ENCODE peak calls at places on chromosomes 6 and 20, in nine cellular contexts. G is omental fat pad, X is astrocyte of the spinal cord, F is pancreas, Q is progenitor cell of endocrine pancreas, B is fibroblast of pulmonary artery, Z is Calu3, K is neural progenitor cell, T is endodermal cell. S is an unnamed sample.

GRCh38 chr20:6492396-6493055 is 275.0 kb upstream of the BMP2 start:
- DNase-seq in X (peak), K (no peak), G (no peak), F (no peak), Q (no peak), T (peak), B (peak), Z (peak), S (no peak)

GRCh38 chr20:31665753-31666152 is 28.0 kb downstream of the COX4I2 start:
- DNase-seq in G (no peak), F (no peak), X (no peak), B (no peak), Z (no peak), T (no peak), K (no peak), Q (no peak), S (no peak)

GRCh38 chr20:54137115-54137514 is 36.7 kb downstream of the CYP24A1 start:
- DNase-seq in G (no peak), F (no peak), K (no peak), B (no peak), Q (no peak), X (no peak), Z (no peak), T (no peak), S (peak)

GRCh38 chr20:9025643-9026042 is 43.2 kb upstream of the PLCB4 start:
- DNase-seq in B (peak), F (no peak), Q (no peak), G (no peak), T (no peak), X (peak), K (no peak), Z (no peak), S (peak)

GRCh38 chr6:151071295-151071694 is 168.5 kb upstream of the AKAP12 start:
- DNase-seq in F (no peak), Z (no peak), G (no peak), K (no peak), T (no peak), X (peak), B (peak), Q (no peak), S (peak)

GRCh38 chr6:26064619-26065257 is 22.5 kb upstream of the HFE start:
- DNase-seq in G (no peak), B (peak), X (peak), K (peak), T (peak), Z (peak), Q (no peak), F (no peak), S (peak)

GRCh38 chr20:44017905-44018683 is 103.4 kb downstream of the TOX2 start:
- DNase-seq in Z (peak), G (no peak), B (peak), Q (no peak), F (peak), X (peak), T (no peak), K (no peak), S (peak)

GRCh38 chr20:44541957-44542356 is 20.1 kb upstream of the SERINC3 start:
- DNase-seq in B (peak), X (no peak), K (no peak), F (no peak), Z (no peak), Q (no peak), T (no peak), G (no peak), S (no peak)

GRCh38 chr6:160010067-160010466 is 41.2 kb downstream of the IGF2R start:
- DNase-seq in G (no peak), Z (no peak), T (no peak), Q (no peak), K (no peak), X (peak), B (peak), F (no peak), S (peak)

GRCh38 chr6:32954983-32955802 is 2.3 kb upstream of the HLA-DMA start:
- DNase-seq in X (peak), B (peak), G (no peak), Q (no peak), T (peak), K (peak), Z (peak), F (no peak), S (no peak)

GRCh38 chr6:44221961-44222335 is 1.4 kb upstream of the SLC29A1 start:
- DNase-seq in Q (no peak), X (no peak), B (no peak), Z (no peak), G (no peak), F (no peak), T (no peak), K (no peak), S (no peak)

GRCh38 chr20:46265539-46265938 is 42.8 kb downstream of the CDH22 start:
- DNase-seq in K (no peak), Z (no peak), X (no peak), Q (no peak), T (no peak), F (no peak), B (no peak), G (no peak), S (no peak)

GRCh38 chr6:100670056-100670455 is 205.3 kb upstream of the SIM1 start:
- DNase-seq in Z (no peak), Q (no peak), T (no peak), B (no peak), F (no peak), K (no peak), G (no peak), X (no peak), S (no peak)

GRCh38 chr6:108616973-108617372 is 56.3 kb downstream of the FOXO3 start:
- DNase-seq in G (no peak), F (no peak), B (no peak), Q (no peak), Z (no peak), X (no peak), T (no peak), K (no peak), S (no peak)

GRCh38 chr6:92274588-92274987 is 1144.8 kb downstream of the EPHA7 start:
- DNase-seq in Z (no peak), X (no peak), G (no peak), T (no peak), Q (no peak), B (no peak), K (no peak), F (no peak), S (no peak)
- TF ChIP-seq CTCF in Z (no peak), X (no peak), G (no peak), T (no peak), Q (no peak), B (no peak), K (no peak), F (no peak), S (no peak)

GRCh38 chr6:154768280-154768679 is 35.1 kb downstream of the SCAF8 start:
- DNase-seq in Z (no peak), F (no peak), X (no peak), T (no peak), G (no peak), K (no peak), Q (no peak), B (no peak), S (no peak)
- TF ChIP-seq CTCF in Z (no peak), F (no peak), X (no peak), T (no peak), G (no peak), K (no peak), Q (no peak), B (no peak), S (no peak)

DNA sequence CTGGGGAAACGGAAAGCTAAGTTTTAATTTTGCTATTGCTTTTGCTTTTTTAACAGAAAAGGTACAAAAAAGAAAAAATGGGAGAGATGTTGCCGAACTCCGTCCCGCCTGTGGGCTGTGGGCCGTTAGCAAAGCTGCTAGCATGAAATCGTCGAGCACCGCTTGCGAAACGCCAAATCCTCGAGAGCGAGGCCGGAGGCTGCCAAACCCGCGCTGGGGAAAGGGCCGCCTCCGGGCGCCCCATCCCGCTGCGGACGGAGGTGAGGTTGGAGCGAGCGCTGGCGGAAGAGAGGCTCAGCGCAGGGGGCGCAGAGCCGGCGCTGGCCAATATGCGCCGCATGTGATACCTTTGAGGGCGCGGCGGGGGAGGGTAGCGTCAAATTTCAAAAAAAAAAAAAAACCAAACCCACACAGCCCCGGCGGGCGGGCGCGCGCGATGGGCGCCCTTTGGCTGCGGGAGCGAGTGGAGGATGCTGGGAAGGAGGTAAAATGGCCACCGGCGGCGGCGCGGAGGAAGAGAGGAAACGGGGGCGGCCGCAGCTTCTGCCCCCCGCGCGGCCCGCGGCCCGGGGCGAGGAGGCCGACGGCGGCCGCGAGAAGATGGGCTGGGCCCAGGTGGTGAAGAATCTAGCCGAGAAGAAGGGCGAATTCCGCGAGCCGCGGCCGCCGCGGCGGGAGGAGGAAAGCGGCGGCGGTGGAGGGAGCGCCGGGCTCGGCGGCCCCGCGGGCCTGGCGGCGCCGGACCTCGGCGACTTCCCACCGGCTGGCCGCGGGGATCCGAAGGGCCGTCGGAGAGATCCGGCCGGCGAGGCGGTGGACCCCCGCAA is at the start of gene ZCCHC3:
- DNase-seq in G (peak), F (peak), X (peak), T (peak), B (peak), K (peak), Q (peak), Z (peak), S (peak)
- TF ChIP-seq CTCF in G (no peak), F (no peak), X (peak), T (peak), B (no peak), K (peak), Q (peak), Z (no peak), S (peak)

GRCh38 chr6:169500688-169501087 is 201.1 kb downstream of the WDR27 start:
- DNase-seq in K (no peak), B (no peak), X (no peak), G (no peak), Z (no peak), T (no peak), F (no peak), Q (no peak), S (no peak)
- TF ChIP-seq CTCF in K (no peak), B (no peak), X (no peak), G (no peak), Z (no peak), T (no peak), F (no peak), Q (no peak), S (no peak)

GRCh38 chr6:12367412-12367811 is 77.3 kb downstream of the EDN1 start:
- DNase-seq in X (no peak), F (no peak), Q (no peak), B (no peak), G (no peak), K (no peak), T (no peak), Z (no peak), S (no peak)

GRCh38 chr6:12369355-12369754 is 79.2 kb downstream of the EDN1 start:
- DNase-seq in G (no peak), K (no peak), B (no peak), F (no peak), X (no peak), Z (no peak), T (no peak), Q (no peak), S (no peak)

GRCh38 chr6:12371151-12371550 is 81.0 kb downstream of the EDN1 start:
- DNase-seq in Q (no peak), Z (no peak), G (no peak), F (no peak), K (no peak), X (no peak), T (no peak), B (no peak), S (no peak)

GRCh38 chr6:12371641-12372146 is 81.5 kb downstream of the EDN1 start:
- DNase-seq in X (no peak), K (no peak), G (no peak), Z (no peak), F (no peak), B (peak), T (no peak), Q (no peak), S (peak)

GRCh38 chr6:12369781-12370262 is 79.7 kb downstream of the EDN1 start:
- DNase-seq in Z (peak), Q (no peak), T (no peak), X (no peak), F (no peak), G (no peak), B (no peak), K (no peak), S (no peak)
- TF ChIP-seq CTCF in Z (no peak), Q (no peak), T (no peak), X (no peak), F (no peak), G (no peak), B (no peak), K (no peak), S (no peak)

DNA sequence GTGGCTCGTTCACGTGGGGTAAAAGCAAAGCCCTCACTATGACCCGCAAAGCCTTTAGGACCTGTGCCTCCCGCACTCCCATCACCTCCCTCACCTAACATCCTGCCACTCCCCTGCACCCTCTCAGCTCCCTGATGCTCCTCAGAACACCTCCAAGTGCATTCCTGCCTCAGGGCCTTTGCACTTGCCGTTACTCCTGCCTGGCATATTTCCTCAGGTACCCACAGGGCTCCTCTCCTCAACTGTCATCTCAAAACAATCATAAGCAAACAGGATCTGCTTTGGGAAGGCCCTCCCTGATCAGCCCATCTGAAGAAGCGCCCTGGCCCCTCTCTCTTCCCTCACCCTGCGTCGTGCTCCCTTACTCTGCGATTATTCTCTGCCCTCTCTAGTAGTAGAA is 49.1 kb downstream of the FGD2 start:
- DNase-seq in Z (no peak), X (no peak), K (no peak), B (no peak), Q (no peak), G (no peak), T (no peak), F (peak), S (no peak)
- TF ChIP-seq CTCF in Z (no peak), X (no peak), K (no peak), B (no peak), Q (no peak), G (no peak), T (no peak), F (no peak), S (no peak)

DNA sequence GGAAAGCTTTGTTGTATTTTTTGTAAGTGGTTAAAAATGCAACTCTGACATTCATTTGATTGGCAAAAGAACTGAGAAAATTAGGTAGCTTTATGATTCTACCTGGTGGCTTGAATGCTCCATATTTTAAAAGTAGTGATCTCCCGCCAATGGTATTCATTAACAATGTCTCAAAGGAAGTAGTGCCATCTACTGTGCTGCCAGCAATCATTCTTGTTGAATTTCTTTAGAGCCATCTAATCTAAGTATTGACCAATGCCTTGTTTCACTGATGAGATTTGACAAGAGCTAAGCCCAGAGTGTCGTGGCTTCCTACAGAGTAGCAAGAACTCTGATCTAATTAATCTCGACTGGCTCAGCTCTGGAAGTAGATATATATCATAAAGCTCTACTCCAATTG is 696.7 kb downstream of the C6orf118 start:
- DNase-seq in F (no peak), T (no peak), B (no peak), K (peak), X (no peak), Z (no peak), G (no peak), Q (no peak), S (no peak)
- TF ChIP-seq CTCF in F (no peak), T (no peak), B (no peak), K (peak), X (no peak), Z (no peak), G (no peak), Q (no peak), S (no peak)

DNA sequence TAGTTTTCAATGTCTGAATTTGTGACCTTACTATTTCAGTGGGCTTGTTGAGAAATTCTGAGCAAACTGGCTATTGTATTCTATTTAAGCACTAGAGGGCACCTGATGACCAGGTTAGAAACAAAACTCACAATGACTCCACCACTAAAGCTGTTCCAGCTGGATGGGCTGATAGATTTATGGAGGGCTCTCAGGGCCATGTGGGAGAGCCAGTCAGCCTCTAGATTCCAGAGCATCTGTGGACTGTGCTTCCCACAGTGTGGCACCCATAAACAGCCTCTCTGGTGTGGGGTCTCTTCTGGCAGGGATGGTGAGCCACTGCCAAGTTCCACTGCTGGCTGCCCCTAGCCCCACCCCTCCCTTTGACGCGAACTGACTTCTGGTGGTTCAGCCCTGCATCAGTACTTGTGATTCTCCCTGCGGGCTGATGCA is 29.2 kb downstream of the C6orf58 start:
- DNase-seq in X (peak), F (no peak), K (peak), G (no peak), B (peak), Q (no peak), T (peak), Z (peak), S (peak)
- TF ChIP-seq CTCF in X (peak), F (no peak), K (peak), G (no peak), B (peak), Q (peak), T (peak), Z (no peak), S (peak)

GRCh38 chr6:45226081-45226480 is 102.0 kb upstream of the RUNX2 start:
- DNase-seq in Z (no peak), T (no peak), G (no peak), K (no peak), X (no peak), Q (no peak), B (no peak), F (no peak), S (no peak)
- TF ChIP-seq CTCF in Z (no peak), T (no peak), G (no peak), K (no peak), X (peak), Q (no peak), B (peak), F (no peak), S (peak)

S was measured in HFFc6.